ENCODE peak calls at places on chromosomes 1 and 21, in ten cellular contexts. A is IMR-90, E is uterus, U is suprapubic skin, I is gastrocnemius medialis, D is A549, L is body of pancreas, S is heart left ventricle, C is tibial nerve, P is esophagus squamous epithelium. V is an unnamed sample.

GRCh38 chr1:44801491-44802305 is 1.5 kb downstream of the PLK3 start:
- DNase-seq in E (peak; percentile 36), S (peak; percentile 32), L (no peak), C (no peak), A (no peak), U (peak; percentile 79), D (no peak), P (no peak), I (no peak), V (peak; percentile 85)

GRCh38 chr1:228794173-228794572 is 58.9 kb downstream of the RHOU start:
- DNase-seq in A (no peak), E (no peak), C (no peak), D (no peak), S (no peak), L (no peak), I (no peak), P (no peak), U (no peak), V (no peak)

GRCh38 chr1:203099760-203100159 is 13.9 kb upstream of the MYOG start:
- DNase-seq in E (no peak), U (no peak), S (no peak), C (no peak), P (no peak), L (no peak), D (no peak), I (no peak), A (no peak), V (no peak)

GRCh38 chr1:117673405-117673804 is 67.6 kb downstream of the TENT5C start:
- DNase-seq in L (no peak), E (no peak), A (peak; percentile 90), S (no peak), P (no peak), D (no peak), C (no peak), I (no peak), U (no peak), V (no peak)

GRCh38 chr1:65232402-65233122 is 76.8 kb upstream of the DNAJC6 start:
- DNase-seq in E (no peak), S (no peak), P (no peak), C (no peak), U (no peak), D (no peak), I (no peak), L (no peak), A (no peak), V (no peak)

GRCh38 chr1:15543589-15544568 is 17.2 kb downstream of the DNAJC16 start:
- DNase-seq in P (no peak), C (no peak), I (no peak), L (no peak), S (no peak), E (no peak), D (no peak), A (peak; percentile 67), U (no peak), V (no peak)

GRCh38 chr21:35027558-35028450 is 21.3 kb downstream of the RUNX1 start:
- DNase-seq in I (no peak), S (no peak), C (no peak), P (no peak), D (no peak), L (no peak), U (no peak), A (no peak), E (no peak), V (peak; percentile 14)

GRCh38 chr1:76430532-76430931 is 356.0 kb downstream of the ST6GALNAC3 start:
- DNase-seq in S (no peak), E (no peak), P (no peak), I (no peak), L (no peak), D (no peak), U (no peak), A (no peak), C (no peak), V (no peak)

GRCh38 chr21:21373969-21374368 is 375.8 kb downstream of the NCAM2 start:
- DNase-seq in D (no peak), P (no peak), C (no peak), U (no peak), S (no peak), L (no peak), A (no peak), E (no peak), I (no peak), V (no peak)
- TF ChIP-seq CTCF in D (no peak), P (no peak), C (peak; percentile 16), U (no peak), S (no peak), L (no peak), A (peak; percentile 44), E (no peak), I (no peak), V (no peak)

GRCh38 chr1:84896279-84896678 is 3.3 kb upstream of the LPAR3 start:
- DNase-seq in U (no peak), L (no peak), P (no peak), I (no peak), D (no peak), S (no peak), C (no peak), E (no peak), A (no peak), V (no peak)

GRCh38 chr1:84890581-84890980 is 2.4 kb downstream of the LPAR3 start:
- DNase-seq in C (no peak), D (no peak), I (no peak), L (no peak), E (no peak), A (no peak), S (no peak), U (no peak), P (no peak), V (no peak)

GRCh38 chr1:84888753-84889152 is 4.3 kb downstream of the LPAR3 start:
- DNase-seq in I (no peak), A (no peak), P (no peak), U (no peak), S (no peak), E (no peak), D (no peak), C (no peak), L (no peak), V (no peak)

GRCh38 chr1:84889437-84889836 is 3.6 kb downstream of the LPAR3 start:
- DNase-seq in U (no peak), A (no peak), D (no peak), L (no peak), I (no peak), C (no peak), P (no peak), S (no peak), E (no peak), V (no peak)

DNA sequence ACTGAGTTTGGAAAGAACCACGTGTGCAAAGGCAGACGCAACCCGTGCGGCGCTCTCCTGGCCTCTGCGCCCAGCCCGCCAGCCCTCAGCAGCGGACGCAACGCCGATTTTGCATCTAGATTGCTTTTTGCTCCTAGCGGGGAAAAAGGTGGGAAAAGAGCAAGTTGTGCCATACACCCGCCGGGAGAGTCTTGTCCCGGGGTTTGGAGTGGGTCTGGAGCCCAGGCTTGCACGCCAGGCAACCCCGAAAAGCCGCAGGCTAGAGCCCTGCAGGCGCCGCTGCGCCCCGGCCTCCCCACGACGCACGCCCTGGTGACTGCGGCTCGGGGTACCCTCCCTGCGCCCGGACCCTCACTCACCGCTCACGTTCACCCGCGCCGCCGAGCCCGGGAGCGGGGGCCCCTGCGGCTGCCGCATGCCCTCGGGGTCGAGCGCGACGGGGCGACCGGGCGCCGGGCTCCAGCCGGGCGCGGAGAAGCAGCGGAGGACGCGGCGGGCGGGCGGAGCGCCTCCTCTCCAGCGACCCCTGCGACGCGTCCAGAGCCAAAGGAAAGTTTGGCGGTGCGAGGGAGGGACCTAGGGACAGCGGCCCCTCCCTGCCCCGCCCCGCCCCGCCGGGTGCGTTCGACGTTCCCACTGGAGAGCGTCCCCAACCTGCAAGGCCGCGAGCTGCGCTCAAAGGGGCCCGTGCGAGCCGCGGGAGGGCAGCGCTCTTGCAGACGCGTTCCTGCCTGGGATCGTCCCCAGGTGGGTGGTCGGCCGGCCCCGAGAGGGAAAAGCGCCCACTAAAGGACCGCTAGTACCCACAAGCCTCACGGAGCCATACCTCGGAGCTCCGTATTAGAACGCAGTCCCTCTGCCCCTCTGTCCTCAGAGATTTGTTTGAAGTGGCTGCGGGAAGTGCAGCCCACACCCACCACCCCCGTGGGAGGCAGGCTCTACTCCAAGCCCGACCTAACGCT is at the start of gene LPAR3:
- DNase-seq in D (no peak), U (no peak), A (no peak), L (peak; percentile 89), S (peak; percentile 73), C (no peak), E (no peak), I (no peak), P (no peak), V (no peak)
- TF ChIP-seq POLR2A in D (no peak), U (no peak), A (no peak), L (peak; percentile 62), S (no peak), C (no peak), E (no peak), I (no peak), P (peak; percentile 45), V (no peak)

GRCh38 chr1:200245492-200245891 is 164.3 kb downstream of the ZNF281 start:
- DNase-seq in I (no peak), S (no peak), L (peak; percentile 49), E (no peak), A (peak; percentile 89), U (no peak), C (no peak), P (no peak), D (no peak), V (no peak)

GRCh38 chr1:200243042-200243437 is 166.8 kb downstream of the ZNF281 start:
- DNase-seq in P (no peak), S (no peak), L (no peak), E (no peak), C (no peak), A (peak; percentile 55), U (no peak), I (no peak), D (no peak), V (no peak)

GRCh38 chr1:200238311-200238710 is 171.5 kb downstream of the ZNF281 start:
- DNase-seq in A (no peak), P (no peak), I (no peak), S (no peak), L (no peak), D (no peak), E (no peak), C (no peak), U (no peak), V (no peak)

GRCh38 chr1:200240655-200241054 is 169.2 kb downstream of the ZNF281 start:
- DNase-seq in E (no peak), C (no peak), I (no peak), A (peak; percentile 47), D (no peak), P (no peak), S (no peak), U (no peak), L (no peak), V (no peak)

DNA sequence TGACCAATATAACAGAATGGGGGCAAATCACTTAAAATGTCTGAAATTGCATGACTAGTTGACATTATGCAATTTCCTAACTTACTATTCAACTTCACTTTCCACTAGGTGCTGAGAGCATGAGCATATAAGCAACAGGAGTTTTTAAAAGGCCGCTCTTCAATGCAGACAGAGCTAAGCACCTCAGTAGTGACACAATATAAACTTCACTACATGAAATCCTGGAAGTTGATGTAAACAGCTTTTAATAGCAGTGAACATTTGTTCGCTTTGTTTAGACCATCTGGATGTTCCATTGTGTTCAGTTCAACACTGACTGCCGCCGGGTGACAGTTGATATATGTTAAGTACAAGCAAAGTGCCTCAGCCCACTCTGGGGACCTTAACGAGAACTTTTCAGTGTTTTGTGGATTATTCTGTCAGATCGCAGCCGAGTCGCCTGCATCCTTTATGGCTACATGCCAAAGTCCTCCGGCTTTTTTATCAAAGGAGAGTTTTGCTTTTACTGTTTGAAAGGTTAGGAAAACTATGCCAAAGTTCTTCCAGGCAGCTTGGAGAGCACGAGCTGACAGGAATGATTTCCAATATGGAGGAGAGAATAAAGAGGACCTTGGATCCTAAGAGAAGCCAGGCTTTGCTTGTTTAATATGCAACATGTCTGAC is 167.3 kb downstream of the ZNF281 start:
- DNase-seq in E (no peak), S (peak; percentile 50), D (no peak), P (no peak), L (no peak), A (peak; percentile 54), U (no peak), C (no peak), I (no peak), V (no peak)
- H3K4me3 ChIP-seq in E (no peak overlapping the region), S (peak overlapping the region; percentile 32), D (no peak overlapping the region), P (no peak overlapping the region), L (no peak overlapping the region), A (peak overlapping the region; percentile 36), U (no peak overlapping the region), C (no peak overlapping the region), I (peak overlapping the region; percentile 22), V (no peak overlapping the region)

GRCh38 chr1:17755120-17755519 is at the start of gene ACTL8:
- DNase-seq in I (no peak), A (no peak), D (no peak), L (no peak), S (no peak), U (no peak), E (no peak), C (no peak), P (no peak), V (no peak)
- TF ChIP-seq CTCF in I (no peak), A (peak; percentile 18), D (no peak), L (no peak), S (no peak), U (no peak), E (no peak), C (no peak), P (peak; percentile 15), V (no peak)

V was measured in lower leg skin.